ENCODE peak calls at places on chromosomes 5 and 9, in five cellular contexts. One of them, this sample, is unnamed.

GRCh38 chr9:1083325-1083913 is 33.3 kb downstream of the DMRT2 start:
- DNase-seq in neural progenitor cell: no peak
- DNase-seq in foreskin fibroblast: peak; percentile 7
- DNase-seq in kidney: peak; percentile 68
- DNase-seq in vagina: no peak
- DNase-seq in this sample: peak; percentile 44

GRCh38 chr5:136314302-136314701 is 51.0 kb downstream of the TRPC7 start:
- DNase-seq in neural progenitor cell: no peak
- DNase-seq in foreskin fibroblast: no peak
- DNase-seq in kidney: no peak
- DNase-seq in vagina: no peak
- DNase-seq in this sample: no peak

GRCh38 chr5:157160001-157160400 is 6.1 kb downstream of the GARIN3 start:
- DNase-seq in neural progenitor cell: no peak
- DNase-seq in foreskin fibroblast: no peak
- DNase-seq in kidney: no peak
- DNase-seq in vagina: no peak
- DNase-seq in this sample: no peak

GRCh38 chr9:26675055-26675454 is 217.5 kb downstream of the CAAP1 start:
- DNase-seq in neural progenitor cell: no peak
- DNase-seq in foreskin fibroblast: no peak
- DNase-seq in kidney: no peak
- DNase-seq in vagina: no peak
- DNase-seq in this sample: no peak

GRCh38 chr9:135978650-135979461 is 17.7 kb upstream of the UBAC1 start:
- DNase-seq in neural progenitor cell: no peak
- DNase-seq in foreskin fibroblast: no peak
- DNase-seq in kidney: no peak
- DNase-seq in vagina: no peak
- DNase-seq in this sample: no peak

GRCh38 chr9:77819672-77820071 is 171.6 kb upstream of the GNA14 start:
- DNase-seq in neural progenitor cell: no peak
- DNase-seq in foreskin fibroblast: no peak
- DNase-seq in kidney: no peak
- DNase-seq in vagina: no peak
- DNase-seq in this sample: peak; percentile 50

GRCh38 chr9:90801507-90802289 is at the start of gene SYK:
- DNase-seq in neural progenitor cell: peak; percentile 60
- DNase-seq in foreskin fibroblast: no peak
- DNase-seq in kidney: peak; percentile 89
- DNase-seq in vagina: no peak
- DNase-seq in this sample: no peak

GRCh38 chr5:66744040-66744439 is 147.8 kb downstream of the MAST4 start:
- DNase-seq in neural progenitor cell: no peak
- DNase-seq in foreskin fibroblast: no peak
- DNase-seq in kidney: no peak
- DNase-seq in vagina: no peak
- DNase-seq in this sample: peak; percentile 60

GRCh38 chr5:12419075-12419474 is 514.8 kb upstream of the CTNND2 start:
- DNase-seq in neural progenitor cell: no peak
- DNase-seq in foreskin fibroblast: no peak
- DNase-seq in kidney: no peak
- DNase-seq in vagina: no peak
- DNase-seq in this sample: no peak

GRCh38 chr5:99032234-99033013 is 103.6 kb upstream of the CHD1 start:
- DNase-seq in neural progenitor cell: peak; percentile 74
- DNase-seq in foreskin fibroblast: peak; percentile 74
- DNase-seq in kidney: no peak
- DNase-seq in vagina: no peak
- DNase-seq in this sample: peak; percentile 85

GRCh38 chr9:128921881-128922763 is 1.3 kb downstream of the PHYHD1 start:
- DNase-seq in neural progenitor cell: peak; percentile 86
- DNase-seq in foreskin fibroblast: peak; percentile 60
- DNase-seq in kidney: peak; percentile 88
- DNase-seq in vagina: no peak
- DNase-seq in this sample: peak; percentile 79

GRCh38 chr9:136202449-136203405 is 2.2 kb downstream of the LHX3 start:
- DNase-seq in neural progenitor cell: no peak
- DNase-seq in foreskin fibroblast: no peak
- DNase-seq in kidney: no peak
- DNase-seq in vagina: no peak
- DNase-seq in this sample: no peak

GRCh38 chr9:13443380-13444271 is 164.1 kb upstream of the MPDZ start:
- DNase-seq in neural progenitor cell: peak; percentile 54
- DNase-seq in foreskin fibroblast: no peak
- DNase-seq in kidney: no peak
- DNase-seq in vagina: no peak
- DNase-seq in this sample: peak; percentile 24

GRCh38 chr9:131817073-131817472 is 77.2 kb upstream of the RAPGEF1 start:
- DNase-seq in neural progenitor cell: no peak
- DNase-seq in foreskin fibroblast: no peak
- DNase-seq in kidney: peak; percentile 39
- DNase-seq in vagina: no peak
- DNase-seq in this sample: no peak

GRCh38 chr5:87877495-87877894 is 391.1 kb downstream of the TMEM161B start:
- DNase-seq in neural progenitor cell: peak; percentile 57
- DNase-seq in foreskin fibroblast: no peak
- DNase-seq in kidney: no peak
- DNase-seq in vagina: no peak
- DNase-seq in this sample: no peak

GRCh38 chr5:87876616-87877015 is 392.0 kb downstream of the TMEM161B start:
- DNase-seq in neural progenitor cell: no peak
- DNase-seq in foreskin fibroblast: no peak
- DNase-seq in kidney: no peak
- DNase-seq in vagina: no peak
- DNase-seq in this sample: no peak

GRCh38 chr5:87872986-87873385 is 395.7 kb downstream of the TMEM161B start:
- DNase-seq in neural progenitor cell: peak; percentile 71
- DNase-seq in foreskin fibroblast: no peak
- DNase-seq in kidney: peak; percentile 12
- DNase-seq in vagina: no peak
- DNase-seq in this sample: no peak

GRCh38 chr5:87877023-87877422 is 391.6 kb downstream of the TMEM161B start:
- DNase-seq in neural progenitor cell: no peak
- DNase-seq in foreskin fibroblast: no peak
- DNase-seq in kidney: no peak
- DNase-seq in vagina: no peak
- DNase-seq in this sample: no peak
- H3K4me3 ChIP-seq in neural progenitor cell: no peak overlapping the region
- H3K4me3 ChIP-seq in foreskin fibroblast: no peak overlapping the region
- H3K4me3 ChIP-seq in kidney: no peak overlapping the region
- H3K4me3 ChIP-seq in vagina: no peak overlapping the region
- H3K4me3 ChIP-seq in this sample: no peak overlapping the region

DNA sequence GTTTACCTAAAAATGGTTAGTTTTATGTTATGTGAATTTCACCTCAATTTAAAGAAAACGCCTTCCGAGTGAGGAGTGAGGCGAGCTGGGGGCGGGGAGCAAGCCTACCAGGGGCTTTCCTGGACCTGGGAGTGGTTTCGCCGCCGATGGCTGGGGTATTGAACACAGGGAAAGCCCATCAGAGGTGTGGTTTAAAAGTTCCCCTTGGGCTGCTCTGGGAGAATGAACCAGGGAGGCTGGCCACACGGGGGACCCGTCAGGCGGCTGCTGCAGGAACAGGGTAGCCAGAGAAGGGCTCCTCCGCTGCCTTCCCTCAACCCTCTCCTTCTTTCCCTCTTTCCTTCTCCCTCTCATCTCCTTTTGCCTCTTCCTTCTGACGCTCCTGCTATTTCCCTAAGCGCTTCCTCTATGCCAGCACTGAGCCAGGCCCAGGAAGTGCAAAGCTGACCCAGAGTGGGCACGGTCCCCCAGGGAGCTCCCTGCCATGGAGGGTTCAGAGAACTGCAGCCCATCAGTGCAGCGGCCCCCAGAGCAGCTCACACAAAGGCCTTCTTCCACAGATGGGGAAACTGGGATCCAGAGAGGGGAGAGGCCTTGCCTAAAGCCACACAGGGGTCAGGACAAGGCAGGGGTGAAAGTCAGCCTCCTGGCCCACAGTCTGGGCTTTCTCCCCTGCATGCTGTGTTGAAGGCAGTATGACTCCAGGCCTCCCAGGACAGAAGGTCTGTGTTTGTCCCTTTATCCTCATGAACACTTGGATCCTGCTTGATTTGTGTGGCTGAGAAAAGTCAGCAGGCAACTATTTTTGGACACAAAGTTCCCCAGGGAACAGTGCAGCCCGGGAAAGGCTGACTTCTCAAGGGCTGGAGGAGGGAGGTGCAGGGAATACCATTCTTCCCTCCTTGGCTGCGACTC is 4.6 kb downstream of the AKNA start:
- DNase-seq in neural progenitor cell: peak; percentile 59
- DNase-seq in foreskin fibroblast: peak; percentile 48
- DNase-seq in kidney: peak; percentile 87
- DNase-seq in vagina: no peak
- DNase-seq in this sample: peak; percentile 85
- H3K4me3 ChIP-seq in neural progenitor cell: no peak overlapping the region
- H3K4me3 ChIP-seq in foreskin fibroblast: no peak overlapping the region
- H3K4me3 ChIP-seq in kidney: no peak overlapping the region
- H3K4me3 ChIP-seq in vagina: peak overlapping the region; percentile 12
- H3K4me3 ChIP-seq in this sample: no peak overlapping the region

DNA sequence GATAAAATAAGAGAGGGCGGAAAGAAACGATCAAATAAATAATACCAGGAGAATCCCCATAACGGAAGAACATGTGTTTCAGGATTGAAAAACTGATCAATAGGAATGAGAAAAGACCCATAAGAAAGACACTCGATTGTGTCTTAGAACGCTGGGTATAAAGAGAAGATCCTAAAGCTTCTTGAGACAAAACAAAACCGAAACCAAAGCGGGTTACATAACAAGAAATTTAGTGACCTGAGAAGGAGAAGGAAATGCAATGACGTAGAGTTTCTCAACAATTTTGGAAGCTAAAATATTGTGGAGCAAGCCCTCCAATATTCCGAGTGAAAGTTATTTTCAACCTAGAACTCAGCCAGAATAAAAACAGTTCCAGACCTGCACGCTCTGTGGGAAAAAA is 81.8 kb upstream of the FREM1 start:
- DNase-seq in neural progenitor cell: no peak
- DNase-seq in foreskin fibroblast: no peak
- DNase-seq in kidney: no peak
- DNase-seq in vagina: no peak
- DNase-seq in this sample: peak; percentile 75
- H3K4me3 ChIP-seq in neural progenitor cell: peak overlapping the region; percentile 53
- H3K4me3 ChIP-seq in foreskin fibroblast: peak overlapping the region; percentile 73
- H3K4me3 ChIP-seq in kidney: no peak overlapping the region
- H3K4me3 ChIP-seq in vagina: no peak overlapping the region
- H3K4me3 ChIP-seq in this sample: peak overlapping the region; percentile 88

DNA sequence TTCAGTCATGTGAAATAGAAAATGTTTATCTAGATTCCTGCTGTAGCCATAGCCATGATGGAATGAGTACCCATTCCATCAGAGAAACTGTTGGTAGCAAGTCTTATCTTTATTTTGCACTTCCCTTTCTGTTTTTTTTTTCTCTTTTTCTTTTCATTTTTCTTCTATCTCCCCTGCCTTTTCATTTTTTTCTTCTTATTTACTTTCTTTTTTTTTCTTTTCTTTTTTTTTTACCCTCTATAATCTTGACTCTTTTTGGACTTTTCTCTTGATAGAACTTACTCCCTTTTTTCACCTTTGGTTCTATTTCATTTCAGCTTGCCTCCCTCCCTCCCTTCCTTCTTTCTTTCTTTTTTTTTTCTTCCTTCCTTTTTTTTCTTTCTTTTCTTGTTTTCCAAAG is 15.4 kb downstream of the SLC25A46 start:
- DNase-seq in neural progenitor cell: no peak
- DNase-seq in foreskin fibroblast: no peak
- DNase-seq in kidney: no peak
- DNase-seq in vagina: no peak
- DNase-seq in this sample: no peak
- H3K4me3 ChIP-seq in neural progenitor cell: no peak overlapping the region
- H3K4me3 ChIP-seq in foreskin fibroblast: no peak overlapping the region
- H3K4me3 ChIP-seq in kidney: no peak overlapping the region
- H3K4me3 ChIP-seq in vagina: no peak overlapping the region
- H3K4me3 ChIP-seq in this sample: no peak overlapping the region

GRCh38 chr9:15553528-15553898 is 670 bp downstream of the CCDC171 start:
- DNase-seq in neural progenitor cell: no peak
- DNase-seq in foreskin fibroblast: no peak
- DNase-seq in kidney: no peak
- DNase-seq in vagina: no peak
- DNase-seq in this sample: no peak

DNA sequence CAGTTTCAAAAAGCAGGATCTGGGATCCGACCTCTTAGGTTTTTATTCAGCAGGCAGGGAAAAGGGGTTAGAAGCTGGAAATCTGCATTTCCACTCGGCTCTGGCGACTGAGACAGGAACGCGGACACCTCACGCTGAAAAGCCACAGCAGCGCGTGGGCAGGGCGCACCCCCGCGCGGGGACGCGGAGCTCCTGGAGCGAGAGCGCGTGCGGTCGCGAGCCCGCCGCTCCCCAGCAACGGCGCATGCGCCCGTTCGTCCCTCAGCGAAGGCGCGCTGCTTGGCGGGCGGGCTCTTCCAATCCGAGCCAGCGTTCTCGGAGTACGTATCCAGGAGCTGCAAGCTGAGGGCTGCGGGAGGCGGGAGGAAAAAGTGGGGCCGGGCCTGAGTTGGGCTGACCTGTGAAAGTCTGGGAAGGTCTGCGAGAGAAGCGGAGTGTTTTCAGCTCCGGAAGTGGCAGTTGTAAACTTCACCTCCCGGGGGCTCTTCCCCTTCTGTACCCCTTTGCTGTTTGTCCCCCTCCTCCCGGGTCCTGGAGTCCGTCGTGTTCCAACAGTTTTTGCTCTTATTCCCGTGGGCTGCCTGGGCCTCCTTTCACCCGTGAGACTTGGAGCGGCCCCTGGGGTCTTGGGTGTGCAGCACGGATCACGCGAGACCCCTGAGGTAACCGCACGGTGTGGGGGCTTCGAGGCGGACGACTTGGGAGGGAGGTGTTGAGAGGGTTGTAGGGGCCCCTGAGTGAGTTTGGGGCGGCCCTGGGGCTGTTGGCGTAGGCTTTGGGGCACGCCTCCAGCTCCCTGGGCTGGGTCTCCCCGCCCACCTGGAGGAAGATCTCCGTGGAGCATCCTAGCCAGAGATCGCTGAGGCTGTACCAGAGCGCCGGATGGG is at the start of gene CCDC171:
- DNase-seq in neural progenitor cell: peak; percentile 98
- DNase-seq in foreskin fibroblast: peak; percentile 94
- DNase-seq in kidney: peak; percentile 97
- DNase-seq in vagina: peak; percentile 94
- DNase-seq in this sample: peak; percentile 99
- H3K4me3 ChIP-seq in neural progenitor cell: peak within 1 kb of the TSS; percentile 59
- H3K4me3 ChIP-seq in foreskin fibroblast: peak within 1 kb of the TSS; percentile 69
- H3K4me3 ChIP-seq in kidney: peak within 1 kb of the TSS; percentile 99
- H3K4me3 ChIP-seq in vagina: peak within 1 kb of the TSS; percentile 77
- H3K4me3 ChIP-seq in this sample: peak within 1 kb of the TSS; percentile 93

GRCh38 chr5:123097871-123098735 is 9.1 kb downstream of the PRDM6 start:
- DNase-seq in neural progenitor cell: peak; percentile 48
- DNase-seq in foreskin fibroblast: no peak
- DNase-seq in kidney: no peak
- DNase-seq in vagina: no peak
- DNase-seq in this sample: no peak
- H3K4me3 ChIP-seq in neural progenitor cell: no peak overlapping the region
- H3K4me3 ChIP-seq in foreskin fibroblast: no peak overlapping the region
- H3K4me3 ChIP-seq in kidney: no peak overlapping the region
- H3K4me3 ChIP-seq in vagina: no peak overlapping the region
- H3K4me3 ChIP-seq in this sample: no peak overlapping the region